ENCODE peak calls at places on chromosomes 12 and 14, in eight cellular contexts. H is colonic mucosa, E is HFFc6, T is sigmoid colon, F is AG10803, Q is bronchial epithelial cell, X is cardiac muscle cell, M is AG09309. A is an unnamed sample.

GRCh38 chr12:12017798-12018197 is 52.9 kb upstream of the BCL2L14 start:
- DNase-seq in F (no peak), E (no peak), Q (no peak), H (no peak), X (peak; percentile 42), M (no peak), T (no peak), A (no peak)

GRCh38 chr12:125069616-125070015 is 4.4 kb downstream of the AACS start:
- DNase-seq in M (no peak), E (no peak), X (no peak), F (no peak), H (no peak), Q (no peak), T (no peak), A (no peak)

GRCh38 chr12:59383426-59383822 is 212.4 kb upstream of the SLC16A7 start:
- DNase-seq in M (peak; percentile 61), F (peak; percentile 95), T (no peak), H (no peak), E (peak; percentile 13), X (no peak), Q (peak; percentile 77), A (peak; percentile 83)

GRCh38 chr14:89723930-89724915 is 230.3 kb downstream of the EFCAB11 start:
- DNase-seq in M (no peak), H (no peak), E (no peak), F (peak; percentile 9), T (no peak), X (no peak), Q (no peak), A (peak; percentile 45)

GRCh38 chr12:40697566-40698257 is 5.5 kb downstream of the CNTN1 start:
- DNase-seq in H (no peak), X (no peak), E (no peak), F (no peak), T (no peak), M (no peak), Q (peak; percentile 99), A (no peak)

GRCh38 chr12:120696599-120696998 is 9.7 kb downstream of the MLEC start:
- DNase-seq in F (no peak), M (no peak), H (peak; percentile 47), T (no peak), X (no peak), E (no peak), Q (no peak), A (no peak)

GRCh38 chr14:68796418-68797101 is 3.7 kb upstream of the ZFP36L1 start:
- DNase-seq in F (peak; percentile 32), M (no peak), E (no peak), T (no peak), Q (no peak), X (no peak), H (no peak), A (no peak)

GRCh38 chr14:100589071-100589759 is 2.0 kb upstream of the BEGAIN start:
- DNase-seq in Q (no peak), H (no peak), T (peak; percentile 32), M (no peak), E (no peak), F (no peak), X (no peak), A (no peak)

GRCh38 chr14:52111583-52111982 is 42.7 kb upstream of the NID2 start:
- DNase-seq in T (no peak), F (peak; percentile 29), M (no peak), H (no peak), E (peak; percentile 71), Q (peak; percentile 84), X (no peak), A (peak; percentile 79)

GRCh38 chr12:123237646-123238329 is 4.6 kb downstream of the MTRFR start:
- DNase-seq in Q (peak; percentile 77), E (peak; percentile 53), F (peak; percentile 66), M (peak; percentile 23), H (peak; percentile 75), X (peak; percentile 61), T (peak; percentile 80), A (peak; percentile 85)

GRCh38 chr14:70045715-70046535 is 142.8 kb downstream of the SLC8A3 start:
- DNase-seq in M (no peak), F (peak; percentile 43), E (peak; percentile 61), Q (peak; percentile 61), H (peak; percentile 85), X (peak; percentile 77), T (peak; percentile 70), A (peak; percentile 37)

GRCh38 chr12:34298176-34298970 is 276.1 kb downstream of the ALG10 start:
- DNase-seq in F (no peak), T (peak; percentile 49), H (no peak), X (no peak), M (no peak), E (no peak), Q (no peak), A (no peak)

GRCh38 chr12:105935106-105935505 is 203.6 kb downstream of the NUAK1 start:
- DNase-seq in M (no peak), F (peak; percentile 54), T (no peak), E (no peak), X (no peak), H (no peak), Q (peak; percentile 74), A (no peak)

GRCh38 chr12:123398177-123398916 is 14.4 kb downstream of the KMT5A start:
- DNase-seq in X (no peak), T (peak; percentile 68), E (no peak), Q (no peak), H (peak; percentile 48), F (peak; percentile 81), M (peak; percentile 55), A (peak; percentile 95)

GRCh38 chr12:41515953-41516352 is 327.8 kb downstream of the PDZRN4 start:
- DNase-seq in T (no peak), F (no peak), H (no peak), X (no peak), Q (no peak), E (no peak), M (no peak), A (no peak)

GRCh38 chr12:49279706-49280159 is 14.9 kb downstream of the TUBA1C start:
- DNase-seq in Q (peak; percentile 39), E (no peak), F (no peak), M (no peak), H (no peak), X (no peak), T (no peak), A (no peak)

GRCh38 chr14:63388766-63389431 is 70.2 kb upstream of the GPHB5 start:
- DNase-seq in E (peak; percentile 44), H (peak; percentile 68), F (peak; percentile 61), T (peak; percentile 78), Q (peak; percentile 44), M (peak; percentile 17), X (peak; percentile 67), A (peak; percentile 71)

GRCh38 chr12:114679452-114679875 is 4.5 kb downstream of the TBX3 start:
- DNase-seq in Q (no peak), E (no peak), M (no peak), F (no peak), X (no peak), H (no peak), T (no peak), A (no peak)

GRCh38 chr12:113211160-113211559 is 10.1 kb upstream of the TPCN1 start:
- DNase-seq in F (no peak), H (no peak), T (no peak), M (no peak), Q (no peak), X (no peak), E (no peak), A (no peak)

GRCh38 chr12:46891306-46891705 is 65.5 kb upstream of the SLC38A4 start:
- DNase-seq in F (peak; percentile 69), H (no peak), Q (peak; percentile 30), T (no peak), M (no peak), E (peak; percentile 53), X (no peak), A (peak; percentile 49)

GRCh38 chr14:61585598-61586538 is 109.4 kb upstream of the HIF1A start:
- DNase-seq in F (peak; percentile 55), E (peak; percentile 58), H (peak; percentile 76), T (peak; percentile 85), M (no peak), X (no peak), Q (peak; percentile 77), A (peak; percentile 84)

GRCh38 chr14:99881011-99881410 is 87.8 kb downstream of the EML1 start:
- DNase-seq in Q (no peak), F (peak; percentile 73), X (no peak), T (peak; percentile 74), E (no peak), M (no peak), H (no peak), A (peak; percentile 52)

GRCh38 chr14:67650694-67651093 is 23.7 kb downstream of the VTI1B start:
- DNase-seq in M (peak; percentile 55), T (no peak), Q (peak; percentile 95), H (no peak), X (no peak), E (peak; percentile 77), F (peak; percentile 88), A (peak; percentile 61)

DNA sequence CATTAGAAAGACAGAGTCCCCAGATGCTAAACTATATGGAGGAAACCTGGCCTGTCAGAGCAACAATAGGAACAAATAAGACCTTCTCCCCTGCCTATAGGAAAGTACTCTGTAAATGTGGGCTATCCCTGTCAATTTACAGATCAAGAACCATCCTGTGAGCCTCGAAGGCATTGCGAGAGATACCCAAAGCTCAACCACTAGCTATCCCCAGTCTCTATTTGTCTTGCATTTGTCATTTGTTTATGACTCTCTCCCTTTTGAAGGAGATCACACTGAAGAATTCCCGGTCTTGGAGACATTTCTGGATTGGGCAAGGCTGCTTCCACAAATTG is 42.7 kb upstream of the DHRS4 start:
- DNase-seq in H (no peak), X (no peak), T (no peak), Q (no peak), F (no peak), M (no peak), E (no peak), A (no peak)
- TF ChIP-seq CTCF in H (no peak), X (no peak), T (no peak), Q (no peak), F (no peak), M (no peak), E (peak; percentile 24), A (no peak)

GRCh38 chr12:66103011-66103913 is 27.3 kb downstream of the LLPH start:
- DNase-seq in Q (no peak), T (no peak), F (peak; percentile 13), X (no peak), M (no peak), H (no peak), E (peak; percentile 43), A (no peak)
- TF ChIP-seq CTCF in Q (peak; percentile 2), T (no peak), F (peak; percentile 4), X (no peak), M (no peak), H (no peak), E (peak; percentile 62), A (peak; percentile 14)

GRCh38 chr14:72515779-72516770 is 377.8 kb downstream of the DPF3 start:
- DNase-seq in X (peak; percentile 47), H (no peak), E (peak; percentile 45), M (no peak), Q (no peak), F (peak; percentile 44), T (no peak), A (peak; percentile 48)
- TF ChIP-seq CTCF in X (no peak), H (no peak), E (peak; percentile 52), M (peak; percentile 28), Q (no peak), F (peak; percentile 19), T (no peak), A (peak; percentile 30)

DNA sequence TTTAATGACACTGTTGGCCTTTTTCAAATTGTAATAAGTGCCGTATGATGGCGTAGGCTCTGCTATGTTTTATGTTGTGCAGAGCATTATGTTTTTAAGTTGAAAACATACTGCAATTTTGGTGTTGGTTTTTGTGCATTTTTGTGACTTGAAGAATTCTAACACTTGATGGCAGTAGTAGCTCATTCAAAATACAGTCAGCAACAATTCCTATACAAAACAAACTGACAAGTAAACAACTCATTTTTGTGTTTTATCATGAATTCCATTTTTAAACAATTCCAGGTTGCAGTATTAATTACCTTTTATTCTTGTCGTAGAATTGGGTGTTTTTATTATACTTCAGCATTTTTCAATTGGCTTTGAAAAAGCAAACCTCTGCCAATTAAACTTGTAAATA is 4.0 kb upstream of the CCER1 start:
- DNase-seq in M (no peak), Q (peak; percentile 15), H (no peak), F (peak; percentile 43), E (peak; percentile 13), X (no peak), T (no peak), A (peak; percentile 52)
- TF ChIP-seq CTCF in M (peak; percentile 21), Q (no peak), H (no peak), F (peak; percentile 54), E (no peak), X (peak; percentile 25), T (no peak), A (peak; percentile 28)